ENCODE peak calls at places on chromosomes 3 and 15, in nine cellular contexts. L, R, W, Z, D, A, U, H and C are unnamed samples.

GRCh38 chr15:93231994-93232393 is 143.0 kb upstream of the RGMA start:
- DNase-seq in L (no peak), R (no peak), W (no peak), Z (no peak), D (no peak), A (no peak), U (no peak), H (no peak), C (no peak)

GRCh38 chr3:67564008-67564407 is 90.4 kb downstream of the SUCLG2 start:
- DNase-seq in L (no peak), R (no peak), W (no peak), Z (no peak), D (no peak), A (no peak), U (no peak), H (no peak), C (no peak)

GRCh38 chr3:159234306-159234705 is 432.5 kb downstream of the MFSD1 start:
- DNase-seq in L (no peak), R (no peak), W (no peak), Z (no peak), D (no peak), A (no peak), U (no peak), H (no peak), C (no peak)

GRCh38 chr3:57546616-57547015 is 2.5 kb upstream of the DNAH12 start:
- DNase-seq in L (no peak), R (no peak), W (no peak), Z (no peak), D (no peak), A (no peak), U (no peak), H (no peak), C (no peak)

GRCh38 chr3:194103475-194103874 is 32.5 kb upstream of the HES1 start:
- DNase-seq in L (no peak), R (no peak), W (no peak), Z (no peak), D (no peak), A (no peak), U (no peak), H (no peak), C (no peak)

GRCh38 chr3:4680227-4680691 is 187.1 kb downstream of the ITPR1 start:
- DNase-seq in L (no peak), R (no peak), W (no peak), Z (no peak), D (no peak), A (no peak), U (no peak), H (no peak), C (no peak)

GRCh38 chr3:165526367-165526766 is 310.9 kb downstream of the BCHE start:
- DNase-seq in L (no peak), R (no peak), W (no peak), Z (no peak), D (no peak), A (no peak), U (no peak), H (peak), C (no peak)

GRCh38 chr3:8629151-8630021 is 15.2 kb downstream of the SSUH2 start:
- DNase-seq in L (peak), R (no peak), W (no peak), Z (peak), D (no peak), A (peak), U (no peak), H (no peak), C (no peak)

GRCh38 chr15:85318048-85318731 is 62.2 kb upstream of the AKAP13 start:
- DNase-seq in L (no peak), R (no peak), W (no peak), Z (peak), D (no peak), A (peak), U (no peak), H (no peak), C (no peak)
- TF ChIP-seq CTCF in L (no peak), R (no peak), W (no peak), Z (no peak), D (peak), A (no peak), U (no peak), H (no peak), C (no peak)

GRCh38 chr3:197266331-197266730 is 32.1 kb downstream of the DLG1 start:
- DNase-seq in L (no peak), R (no peak), W (no peak), Z (no peak), D (no peak), A (no peak), U (no peak), H (no peak), C (no peak)
- TF ChIP-seq CTCF in L (no peak), R (no peak), W (no peak), Z (no peak), D (no peak), A (no peak), U (no peak), H (no peak), C (no peak)

DNA sequence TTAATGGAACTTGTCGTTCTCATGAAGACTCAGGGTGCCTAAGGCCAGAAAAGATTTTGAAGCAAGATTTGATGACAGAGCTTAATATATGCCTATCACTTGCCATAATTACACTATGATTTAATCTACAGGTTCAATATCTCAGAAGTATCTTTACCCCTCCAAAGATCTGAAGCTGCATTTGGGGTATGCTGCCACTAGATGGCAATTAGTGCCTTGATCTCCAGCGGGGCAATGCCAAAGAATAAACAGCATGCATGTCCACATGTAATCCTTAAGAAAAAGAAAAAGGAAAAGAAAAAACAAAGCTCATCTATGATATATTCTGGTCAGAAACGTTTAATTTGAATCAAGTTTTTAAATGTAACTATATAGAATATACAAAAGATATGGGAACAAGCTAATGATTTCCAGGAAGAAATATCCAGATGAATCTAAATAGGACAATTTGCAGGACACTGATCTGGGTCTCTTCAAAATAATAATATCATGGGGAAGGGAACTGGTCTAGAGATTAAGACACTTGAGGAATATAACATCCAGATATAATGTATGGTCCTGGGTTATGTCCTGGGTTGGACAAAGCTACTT is 55.0 kb upstream of the SOX14 start:
- DNase-seq in L (no peak), R (no peak), W (no peak), Z (peak), D (no peak), A (no peak), U (peak), H (no peak), C (peak)
- TF ChIP-seq CTCF in L (peak), R (no peak), W (no peak), Z (peak), D (peak), A (peak), U (peak), H (peak), C (peak)

GRCh38 chr15:37682304-37682703 is 252.1 kb upstream of the TMCO5A start:
- DNase-seq in L (no peak), R (no peak), W (no peak), Z (peak), D (peak), A (no peak), U (no peak), H (no peak), C (no peak)
- TF ChIP-seq CTCF in L (no peak), R (no peak), W (no peak), Z (peak), D (peak), A (no peak), U (no peak), H (peak), C (no peak)